ENCODE peak calls at places on chromosomes 7 and 10, in nine cellular contexts. One of them, this sample, is unnamed.

GRCh38 chr7:114825423-114825951 is 96.4 kb upstream of the MDFIC start:
- DNase-seq in psoas muscle: no peak
- DNase-seq in body of pancreas: no peak
- DNase-seq in HL-60: no peak
- DNase-seq in mammary epithelial cell: no peak
- DNase-seq in Peyer's patch: no peak
- DNase-seq in uterus: no peak
- DNase-seq in cardiac muscle cell: no peak
- DNase-seq in brain microvascular endothelial cell: no peak
- DNase-seq in this sample: no peak

GRCh38 chr10:86305521-86305920 is 61.1 kb downstream of the GRID1 start:
- DNase-seq in psoas muscle: no peak
- DNase-seq in body of pancreas: no peak
- DNase-seq in HL-60: no peak
- DNase-seq in mammary epithelial cell: no peak
- DNase-seq in Peyer's patch: no peak
- DNase-seq in uterus: no peak
- DNase-seq in cardiac muscle cell: no peak
- DNase-seq in brain microvascular endothelial cell: no peak
- DNase-seq in this sample: no peak

GRCh38 chr7:91941450-91941849 is 788 bp downstream of the AKAP9 start:
- DNase-seq in psoas muscle: peak
- DNase-seq in body of pancreas: peak
- DNase-seq in HL-60: peak
- DNase-seq in mammary epithelial cell: peak
- DNase-seq in Peyer's patch: peak
- DNase-seq in uterus: no peak
- DNase-seq in cardiac muscle cell: peak
- DNase-seq in brain microvascular endothelial cell: peak
- DNase-seq in this sample: peak

GRCh38 chr10:44860811-44861751 is 50.1 kb upstream of the TMEM72 start:
- DNase-seq in psoas muscle: peak
- DNase-seq in body of pancreas: no peak
- DNase-seq in HL-60: no peak
- DNase-seq in mammary epithelial cell: no peak
- DNase-seq in Peyer's patch: no peak
- DNase-seq in uterus: peak
- DNase-seq in cardiac muscle cell: no peak
- DNase-seq in brain microvascular endothelial cell: peak
- DNase-seq in this sample: no peak

GRCh38 chr7:138625849-138626230 is 75.3 kb downstream of the SVOPL start:
- DNase-seq in psoas muscle: no peak
- DNase-seq in body of pancreas: no peak
- DNase-seq in HL-60: peak
- DNase-seq in mammary epithelial cell: no peak
- DNase-seq in Peyer's patch: no peak
- DNase-seq in uterus: no peak
- DNase-seq in cardiac muscle cell: no peak
- DNase-seq in brain microvascular endothelial cell: no peak
- DNase-seq in this sample: no peak

GRCh38 chr10:114426476-114426875 is 22.2 kb upstream of the AFAP1L2 start:
- DNase-seq in psoas muscle: no peak
- DNase-seq in body of pancreas: no peak
- DNase-seq in HL-60: no peak
- DNase-seq in mammary epithelial cell: no peak
- DNase-seq in Peyer's patch: no peak
- DNase-seq in uterus: no peak
- DNase-seq in cardiac muscle cell: no peak
- DNase-seq in brain microvascular endothelial cell: no peak
- DNase-seq in this sample: no peak

GRCh38 chr7:40133561-40134427 is 628 bp downstream of the MPLKIP start:
- DNase-seq in psoas muscle: no peak
- DNase-seq in body of pancreas: no peak
- DNase-seq in HL-60: peak
- DNase-seq in mammary epithelial cell: no peak
- DNase-seq in Peyer's patch: no peak
- DNase-seq in uterus: no peak
- DNase-seq in cardiac muscle cell: no peak
- DNase-seq in brain microvascular endothelial cell: peak
- DNase-seq in this sample: no peak

GRCh38 chr10:112280205-112280921 is 2.8 kb upstream of the TECTB start:
- DNase-seq in psoas muscle: no peak
- DNase-seq in body of pancreas: no peak
- DNase-seq in HL-60: no peak
- DNase-seq in mammary epithelial cell: no peak
- DNase-seq in Peyer's patch: no peak
- DNase-seq in uterus: no peak
- DNase-seq in cardiac muscle cell: no peak
- DNase-seq in brain microvascular endothelial cell: no peak
- DNase-seq in this sample: no peak

GRCh38 chr7:5689118-5689517 is 92.3 kb downstream of the RNF216 start:
- DNase-seq in psoas muscle: no peak
- DNase-seq in body of pancreas: no peak
- DNase-seq in HL-60: no peak
- DNase-seq in mammary epithelial cell: no peak
- DNase-seq in Peyer's patch: no peak
- DNase-seq in uterus: no peak
- DNase-seq in cardiac muscle cell: no peak
- DNase-seq in brain microvascular endothelial cell: peak
- DNase-seq in this sample: no peak

GRCh38 chr10:26361351-26361750 is 76.8 kb upstream of the APBB1IP start:
- DNase-seq in psoas muscle: no peak
- DNase-seq in body of pancreas: no peak
- DNase-seq in HL-60: no peak
- DNase-seq in mammary epithelial cell: no peak
- DNase-seq in Peyer's patch: no peak
- DNase-seq in uterus: no peak
- DNase-seq in cardiac muscle cell: no peak
- DNase-seq in brain microvascular endothelial cell: no peak
- DNase-seq in this sample: no peak

GRCh38 chr7:159036916-159037605 is 107.6 kb downstream of the VIPR2 start:
- DNase-seq in psoas muscle: no peak
- DNase-seq in body of pancreas: no peak
- DNase-seq in HL-60: no peak
- DNase-seq in mammary epithelial cell: no peak
- DNase-seq in Peyer's patch: no peak
- DNase-seq in uterus: no peak
- DNase-seq in cardiac muscle cell: no peak
- DNase-seq in brain microvascular endothelial cell: no peak
- DNase-seq in this sample: peak

GRCh38 chr10:5040781-5041470 is 37.3 kb upstream of the AKR1C2 start:
- DNase-seq in psoas muscle: no peak
- DNase-seq in body of pancreas: no peak
- DNase-seq in HL-60: no peak
- DNase-seq in mammary epithelial cell: no peak
- DNase-seq in Peyer's patch: no peak
- DNase-seq in uterus: no peak
- DNase-seq in cardiac muscle cell: no peak
- DNase-seq in brain microvascular endothelial cell: peak
- DNase-seq in this sample: no peak

GRCh38 chr7:45155941-45156340 is 1.6 kb upstream of the RAMP3 start:
- DNase-seq in psoas muscle: peak
- DNase-seq in body of pancreas: no peak
- DNase-seq in HL-60: no peak
- DNase-seq in mammary epithelial cell: no peak
- DNase-seq in Peyer's patch: no peak
- DNase-seq in uterus: no peak
- DNase-seq in cardiac muscle cell: no peak
- DNase-seq in brain microvascular endothelial cell: no peak
- DNase-seq in this sample: no peak

DNA sequence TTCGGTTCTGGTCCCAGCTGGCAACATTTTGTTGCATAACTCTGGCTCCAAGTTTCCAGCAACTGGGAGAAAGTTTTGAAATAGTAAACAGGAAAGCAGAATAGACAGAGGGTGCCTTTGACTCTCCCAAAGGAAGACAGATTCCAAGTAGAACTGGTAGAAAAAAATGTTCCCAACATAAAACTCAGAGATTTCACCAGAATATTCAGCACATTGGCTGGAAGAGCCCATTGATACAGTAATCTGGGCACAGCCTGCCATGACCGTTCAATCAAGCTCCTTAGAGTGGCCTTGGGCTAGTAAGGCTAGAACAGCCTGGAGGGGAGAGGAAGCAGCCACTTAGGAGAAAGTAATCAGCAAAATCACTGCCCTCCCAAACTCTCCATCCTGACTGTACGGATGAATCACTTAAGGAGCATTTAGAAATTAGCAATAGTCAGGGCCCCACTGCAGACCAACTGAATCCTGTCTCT is 120.3 kb downstream of the CUBN start:
- DNase-seq in psoas muscle: no peak
- DNase-seq in body of pancreas: no peak
- DNase-seq in HL-60: no peak
- DNase-seq in mammary epithelial cell: peak
- DNase-seq in Peyer's patch: no peak
- DNase-seq in uterus: no peak
- DNase-seq in cardiac muscle cell: no peak
- DNase-seq in brain microvascular endothelial cell: no peak
- DNase-seq in this sample: no peak
- H3K27ac ChIP-seq in psoas muscle: peak
- H3K27ac ChIP-seq in body of pancreas: no peak
- H3K27ac ChIP-seq in HL-60: no peak
- H3K27ac ChIP-seq in mammary epithelial cell: no peak
- H3K27ac ChIP-seq in Peyer's patch: peak
- H3K27ac ChIP-seq in uterus: peak
- H3K27ac ChIP-seq in cardiac muscle cell: no peak
- H3K27ac ChIP-seq in brain microvascular endothelial cell: no peak
- H3K27ac ChIP-seq in this sample: peak

DNA sequence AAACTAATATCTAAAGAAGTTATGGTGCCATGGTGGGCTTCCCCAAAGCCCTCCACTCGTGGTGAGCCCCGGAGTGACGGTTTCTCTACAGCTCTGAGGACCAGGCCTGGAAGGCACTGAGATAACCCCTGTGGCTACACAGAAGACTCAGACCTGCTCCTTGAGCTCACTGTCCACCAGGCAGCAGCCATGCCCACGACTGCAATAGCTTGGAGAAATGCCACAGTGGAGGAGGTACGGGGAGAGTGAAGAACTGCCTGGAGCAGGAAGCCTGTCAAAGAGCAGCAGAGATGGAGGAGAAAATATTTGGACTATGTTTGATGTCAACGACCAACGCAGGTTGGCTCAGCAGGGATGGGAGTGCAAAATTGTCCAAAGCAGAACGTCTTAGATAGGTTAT is 300.1 kb upstream of the NPSR1 start:
- DNase-seq in psoas muscle: no peak
- DNase-seq in body of pancreas: no peak
- DNase-seq in HL-60: no peak
- DNase-seq in mammary epithelial cell: no peak
- DNase-seq in Peyer's patch: no peak
- DNase-seq in uterus: no peak
- DNase-seq in cardiac muscle cell: no peak
- DNase-seq in brain microvascular endothelial cell: no peak
- DNase-seq in this sample: no peak
- TF ChIP-seq CTCF in psoas muscle: no peak
- TF ChIP-seq CTCF in body of pancreas: no peak
- TF ChIP-seq CTCF in HL-60: no peak
- TF ChIP-seq CTCF in mammary epithelial cell: no peak
- TF ChIP-seq CTCF in Peyer's patch: no peak
- TF ChIP-seq CTCF in uterus: no peak
- TF ChIP-seq CTCF in cardiac muscle cell: no peak
- TF ChIP-seq CTCF in brain microvascular endothelial cell: no peak
- TF ChIP-seq CTCF in this sample: no peak

GRCh38 chr7:134783294-134784069 is 4.0 kb downstream of the CALD1 start:
- DNase-seq in psoas muscle: no peak
- DNase-seq in body of pancreas: no peak
- DNase-seq in HL-60: no peak
- DNase-seq in mammary epithelial cell: no peak
- DNase-seq in Peyer's patch: no peak
- DNase-seq in uterus: no peak
- DNase-seq in cardiac muscle cell: no peak
- DNase-seq in brain microvascular endothelial cell: no peak
- DNase-seq in this sample: no peak

GRCh38 chr7:134782121-134782623 is 2.7 kb downstream of the CALD1 start:
- DNase-seq in psoas muscle: no peak
- DNase-seq in body of pancreas: no peak
- DNase-seq in HL-60: no peak
- DNase-seq in mammary epithelial cell: no peak
- DNase-seq in Peyer's patch: peak
- DNase-seq in uterus: no peak
- DNase-seq in cardiac muscle cell: no peak
- DNase-seq in brain microvascular endothelial cell: no peak
- DNase-seq in this sample: no peak

GRCh38 chr7:134785842-134786241 is 6.4 kb downstream of the CALD1 start:
- DNase-seq in psoas muscle: no peak
- DNase-seq in body of pancreas: no peak
- DNase-seq in HL-60: no peak
- DNase-seq in mammary epithelial cell: no peak
- DNase-seq in Peyer's patch: no peak
- DNase-seq in uterus: no peak
- DNase-seq in cardiac muscle cell: no peak
- DNase-seq in brain microvascular endothelial cell: no peak
- DNase-seq in this sample: no peak

GRCh38 chr7:134787064-134787463 is 7.6 kb downstream of the CALD1 start:
- DNase-seq in psoas muscle: no peak
- DNase-seq in body of pancreas: no peak
- DNase-seq in HL-60: no peak
- DNase-seq in mammary epithelial cell: no peak
- DNase-seq in Peyer's patch: no peak
- DNase-seq in uterus: no peak
- DNase-seq in cardiac muscle cell: no peak
- DNase-seq in brain microvascular endothelial cell: no peak
- DNase-seq in this sample: no peak

DNA sequence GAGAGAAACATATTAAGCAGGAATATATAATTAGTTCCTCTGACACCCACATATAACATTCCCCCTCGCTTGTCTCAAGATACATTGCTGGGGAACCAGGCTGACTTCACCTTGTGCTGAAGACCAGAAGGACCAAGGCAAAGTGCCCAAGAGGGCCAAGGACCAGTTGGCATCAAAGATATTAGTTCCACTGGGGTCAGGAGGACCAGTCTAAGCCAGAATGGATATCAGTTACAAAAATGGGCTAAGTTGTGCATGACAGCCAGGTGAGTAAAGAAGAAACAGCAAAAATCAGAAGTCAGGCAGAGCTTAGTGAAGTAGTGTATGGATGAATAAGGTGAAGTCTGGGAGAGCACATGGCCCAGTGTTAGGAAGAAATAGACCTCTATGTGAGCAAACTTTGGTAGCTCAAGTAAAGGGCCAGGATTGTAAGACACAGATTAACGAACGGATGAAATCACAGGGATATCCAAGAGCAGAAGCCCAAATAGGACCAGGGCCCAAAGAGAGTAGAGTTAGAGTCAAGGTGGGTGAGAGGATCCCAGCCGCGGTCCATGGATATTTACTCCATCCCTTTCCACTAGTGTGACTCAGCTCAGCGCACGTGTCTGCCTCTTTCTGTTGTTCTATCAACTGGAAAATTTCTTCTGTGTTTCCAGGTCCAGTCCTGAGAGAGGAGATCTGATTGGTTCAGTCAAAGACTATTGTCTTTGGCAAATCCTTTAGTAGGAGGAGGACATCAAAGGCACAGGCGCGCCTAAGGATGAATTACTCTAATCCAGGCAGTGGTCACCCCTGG is 5.0 kb downstream of the CALD1 start:
- DNase-seq in psoas muscle: no peak
- DNase-seq in body of pancreas: no peak
- DNase-seq in HL-60: no peak
- DNase-seq in mammary epithelial cell: no peak
- DNase-seq in Peyer's patch: no peak
- DNase-seq in uterus: no peak
- DNase-seq in cardiac muscle cell: no peak
- DNase-seq in brain microvascular endothelial cell: no peak
- DNase-seq in this sample: no peak
- H3K4me3 ChIP-seq in psoas muscle: no peak
- H3K4me3 ChIP-seq in body of pancreas: no peak
- H3K4me3 ChIP-seq in HL-60: no peak
- H3K4me3 ChIP-seq in mammary epithelial cell: no peak
- H3K4me3 ChIP-seq in Peyer's patch: no peak
- H3K4me3 ChIP-seq in uterus: no peak
- H3K4me3 ChIP-seq in cardiac muscle cell: no peak
- H3K4me3 ChIP-seq in brain microvascular endothelial cell: no peak
- H3K4me3 ChIP-seq in this sample: no peak

GRCh38 chr10:29535778-29536459 is 98.9 kb downstream of the SVIL start:
- DNase-seq in psoas muscle: no peak
- DNase-seq in body of pancreas: peak
- DNase-seq in HL-60: no peak
- DNase-seq in mammary epithelial cell: peak
- DNase-seq in Peyer's patch: no peak
- DNase-seq in uterus: no peak
- DNase-seq in cardiac muscle cell: peak
- DNase-seq in brain microvascular endothelial cell: no peak
- DNase-seq in this sample: no peak
- H3K27ac ChIP-seq in psoas muscle: peak
- H3K27ac ChIP-seq in body of pancreas: peak
- H3K27ac ChIP-seq in HL-60: no peak
- H3K27ac ChIP-seq in mammary epithelial cell: peak
- H3K27ac ChIP-seq in Peyer's patch: peak
- H3K27ac ChIP-seq in uterus: peak
- H3K27ac ChIP-seq in cardiac muscle cell: peak
- H3K27ac ChIP-seq in brain microvascular endothelial cell: peak
- H3K27ac ChIP-seq in this sample: peak

This sample was measured in heart left ventricle.